ENCODE peak calls at places on chromosomes 4 and X, in seven cellular contexts. H, K, Y, X, Q, J and I are unnamed samples. For H3K4me1 and H3K9me3, the result is how much of the 10 kb centered on the place peaks cover.

GRCh38 chr4:26135331-26135730 is 185.5 kb upstream of the RBPJ start:
- DNase-seq in H (no peak), K (no peak), Y (no peak), X (no peak), Q (no peak), J (no peak), I (no peak)

GRCh38 chr4:153782567-153782966 is 6.3 kb downstream of the SFRP2 start:
- DNase-seq in H (no peak), K (peak), Y (no peak), X (no peak), Q (peak), J (no peak), I (peak)

GRCh38 chr4:47525154-47525819 is 40.2 kb downstream of the ATP10D start:
- DNase-seq in H (no peak), K (peak), Y (no peak), X (no peak), Q (peak), J (peak), I (peak)

GRCh38 chr4:5883916-5884315 is 9.0 kb downstream of the CRMP1 start:
- DNase-seq in H (no peak), K (no peak), Y (no peak), X (no peak), Q (no peak), J (no peak), I (no peak)

GRCh38 chrX:131841496-131842410 is 181.3 kb upstream of the STK26 start:
- DNase-seq in H (no peak), K (peak), Y (peak), X (peak), Q (peak), J (peak), I (peak)

GRCh38 chr4:177444911-177445736 is 2.9 kb upstream of the AGA start:
- DNase-seq in H (no peak), K (no peak), Y (no peak), X (no peak), Q (no peak), J (no peak), I (no peak)

GRCh38 chr4:23337292-23337691 is 552.6 kb downstream of the PPARGC1A start:
- DNase-seq in H (no peak), K (peak), Y (no peak), X (no peak), Q (no peak), J (no peak), I (no peak)

GRCh38 chrX:110175146-110175545 is 142.7 kb downstream of the AMMECR1 start:
- DNase-seq in H (no peak), K (no peak), Y (no peak), X (no peak), Q (no peak), J (no peak), I (no peak)

GRCh38 chr4:102625232-102625930 is 124.2 kb downstream of the NFKB1 start:
- DNase-seq in H (no peak), K (peak), Y (no peak), X (peak), Q (peak), J (peak), I (peak)

GRCh38 chr4:54318904-54319303 is 89.8 kb downstream of the PDGFRA start:
- DNase-seq in H (no peak), K (peak), Y (no peak), X (no peak), Q (peak), J (peak), I (peak)

GRCh38 chrX:1323315-1323714 is 13.3 kb upstream of the IL3RA start:
- DNase-seq in H (peak), K (peak), Y (no peak), X (peak), Q (no peak), J (no peak), I (peak)

GRCh38 chrX:33183366-33183765 is 28.0 kb downstream of the DMD start:
- DNase-seq in H (peak), K (no peak), Y (peak), X (no peak), Q (peak), J (peak), I (no peak)

GRCh38 chrX:110743679-110744340 is 51.8 kb downstream of the CHRDL1 start:
- DNase-seq in H (no peak), K (no peak), Y (no peak), X (no peak), Q (peak), J (no peak), I (no peak)

GRCh38 chrX:5176766-5177165 is 1051.9 kb downstream of the NLGN4X start:
- DNase-seq in H (no peak), K (no peak), Y (no peak), X (no peak), Q (no peak), J (no peak), I (no peak)

GRCh38 chr4:152075253-152075928 is 314.6 kb upstream of the GATB start:
- DNase-seq in H (no peak), K (no peak), Y (no peak), X (no peak), Q (no peak), J (no peak), I (no peak)

GRCh38 chr4:40719008-40719623 is 30.6 kb upstream of the NSUN7 start:
- DNase-seq in H (no peak), K (peak), Y (no peak), X (no peak), Q (peak), J (peak), I (peak)

GRCh38 chr4:143407475-143407874 is 70.8 kb downstream of the GAB1 start:
- DNase-seq in H (no peak), K (no peak), Y (no peak), X (no peak), Q (peak), J (no peak), I (no peak)

GRCh38 chrX:110284159-110284558 is 33.7 kb downstream of the AMMECR1 start:
- DNase-seq in H (no peak), K (peak), Y (no peak), X (no peak), Q (peak), J (peak), I (peak)

GRCh38 chr4:4852591-4853362 is 6.7 kb upstream of the MSX1 start:
- DNase-seq in H (no peak), K (no peak), Y (peak), X (no peak), Q (peak), J (peak), I (peak)

GRCh38 chr4:118941799-118942198 is 53.1 kb downstream of the SYNPO2 start:
- DNase-seq in H (no peak), K (peak), Y (no peak), X (no peak), Q (peak), J (peak), I (no peak)

GRCh38 chr4:41752081-41752836 is 3.7 kb upstream of the PHOX2B start:
- DNase-seq in H (no peak), K (no peak), Y (no peak), X (no peak), Q (no peak), J (no peak), I (no peak)

GRCh38 chrX:43644124-43644701 is 11.9 kb upstream of the MAOA start:
- DNase-seq in H (no peak), K (peak), Y (no peak), X (no peak), Q (peak), J (peak), I (peak)

GRCh38 chr4:2535386-2536192 is 858 bp upstream of the FAM193A start:
- DNase-seq in H (peak), K (no peak), Y (peak), X (peak), Q (peak), J (peak), I (peak)

GRCh38 chr4:141913928-141914327 is 277.5 kb downstream of the IL15 start:
- DNase-seq in H (no peak), K (no peak), Y (no peak), X (no peak), Q (no peak), J (peak), I (peak)

GRCh38 chrX:155028192-155028591 is 1.5 kb downstream of the FUNDC2 start:
- DNase-seq in H (no peak), K (peak), Y (no peak), X (no peak), Q (no peak), J (no peak), I (peak)

GRCh38 chr4:178275671-178276360 is 833.6 kb upstream of the AGA start:
- DNase-seq in H (no peak), K (no peak), Y (no peak), X (no peak), Q (no peak), J (no peak), I (no peak)

GRCh38 chrX:48960291-48960690 is 2.9 kb upstream of the OTUD5 start:
- DNase-seq in H (no peak), K (no peak), Y (no peak), X (no peak), Q (no peak), J (no peak), I (no peak)

GRCh38 chr4:20462426-20463175 is 210.9 kb downstream of the SLIT2 start:
- DNase-seq in H (no peak), K (peak), Y (no peak), X (no peak), Q (peak), J (peak), I (peak)

GRCh38 chr4:8762356-8762755 is 109.3 kb downstream of the HMX1 start:
- DNase-seq in H (no peak), K (no peak), Y (no peak), X (no peak), Q (no peak), J (no peak), I (no peak)

GRCh38 chr4:7759635-7760034 is 180.0 kb downstream of the AFAP1 start:
- DNase-seq in H (no peak), K (no peak), Y (no peak), X (no peak), Q (no peak), J (no peak), I (no peak)
- H3K4me3 ChIP-seq in H (no peak), K (no peak), Y (no peak), X (peak), Q (no peak), J (no peak), I (no peak)

DNA sequence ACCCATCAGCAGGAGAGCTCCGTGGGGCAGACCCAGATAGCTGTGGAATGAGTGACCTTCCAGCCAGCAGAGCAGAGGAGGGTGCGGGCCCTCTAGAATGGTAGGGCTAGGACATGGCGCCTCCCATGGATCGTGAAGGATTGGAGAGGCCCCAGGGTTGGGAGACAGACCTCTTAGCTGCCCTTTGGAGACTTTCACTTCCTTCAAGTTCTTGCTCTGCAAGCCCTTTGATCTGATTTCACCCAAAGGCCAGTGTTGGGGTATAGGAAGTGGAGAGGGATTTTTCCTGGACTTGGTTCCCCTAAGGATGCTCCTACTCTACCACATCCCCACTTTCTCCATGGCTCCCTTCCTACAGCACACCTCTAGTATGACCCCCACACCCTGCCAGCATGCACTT is 3.0 kb downstream of the SASH3 start:
- DNase-seq in H (no peak), K (no peak), Y (no peak), X (no peak), Q (no peak), J (no peak), I (no peak)
- H3K4me1 ChIP-seq in H (under half), K (under half), Y (under half), X (half or more), Q (under half), J (under half), I (under half)

DNA sequence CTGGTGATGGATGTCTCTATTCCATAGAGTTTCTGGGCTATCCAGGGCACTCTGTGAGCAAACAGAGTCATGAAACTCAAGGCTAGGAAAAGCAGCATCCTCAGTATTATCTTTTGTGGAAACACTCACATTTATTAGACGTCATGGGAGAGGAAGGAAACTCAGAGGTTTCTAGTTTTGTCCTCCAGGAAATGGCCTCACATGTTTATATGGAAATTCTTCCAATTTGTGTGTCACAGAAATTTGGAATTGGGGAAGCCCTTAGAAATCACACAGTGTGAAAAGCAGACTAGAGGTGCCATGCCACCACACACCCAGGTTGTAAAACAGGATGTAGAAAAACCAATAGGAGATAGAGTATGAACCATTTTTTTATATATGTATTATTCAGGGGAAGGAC is 31.1 kb downstream of the IDS start:
- DNase-seq in H (no peak), K (no peak), Y (no peak), X (no peak), Q (no peak), J (no peak), I (no peak)
- H3K9me3 ChIP-seq in H (under half), K (under half), Y (under half), X (under half), Q (under half), J (under half), I (under half)

GRCh38 chrX:119190736-119191282 is 45.3 kb upstream of the PGRMC1 start:
- DNase-seq in H (no peak), K (no peak), Y (no peak), X (no peak), Q (peak), J (peak), I (peak)
- H3K4me3 ChIP-seq in H (no peak), K (no peak), Y (no peak), X (no peak), Q (no peak), J (no peak), I (peak)